ENCODE peak calls at places on chromosomes 4 and X, in six cellular contexts. One of them, this sample, is unnamed.

GRCh38 chr4:169334335-169334734 is 63.6 kb upstream of the SH3RF1 start:
- DNase-seq in endothelial cell: no peak
- DNase-seq in NCI-H2171 treated with DMSO at 0.1 percent for 48 hours: no peak
- DNase-seq in activated T-helper 1 cell treated with anti-CD3 and anti-CD28 coated beads, Interleukin-12 subunit alpha, Interleukin-12 subunit beta, Interleukin-2, Interleukin-4 antibody, amounts not matched to agents 30 ng/mL and 10 ng/mL and 1 ng/mL, durations not matched to agents 14 hours and 24 hours and 36 hours: no peak
- DNase-seq in KG1: no peak
- DNase-seq in aorta: no peak
- DNase-seq in this sample: no peak

GRCh38 chr4:147284218-147284617 is 196.7 kb upstream of the EDNRA start:
- DNase-seq in endothelial cell: no peak
- DNase-seq in aorta: no peak
- DNase-seq in activated T-helper 1 cell treated with anti-CD3 and anti-CD28 coated beads, Interleukin-12 subunit alpha, Interleukin-12 subunit beta, Interleukin-2, Interleukin-4 antibody, amounts not matched to agents 30 ng/mL and 10 ng/mL and 1 ng/mL, durations not matched to agents 14 hours and 24 hours and 36 hours: no peak
- DNase-seq in NCI-H2171 treated with DMSO at 0.1 percent for 48 hours: no peak
- DNase-seq in KG1: no peak
- DNase-seq in this sample: no peak

GRCh38 chr4:121256346-121256745 is 92.2 kb upstream of the TNIP3 start:
- DNase-seq in NCI-H2171 treated with DMSO at 0.1 percent for 48 hours: no peak
- DNase-seq in KG1: peak; percentile 32
- DNase-seq in endothelial cell: no peak
- DNase-seq in aorta: no peak
- DNase-seq in activated T-helper 1 cell treated with anti-CD3 and anti-CD28 coated beads, Interleukin-12 subunit alpha, Interleukin-12 subunit beta, Interleukin-2, Interleukin-4 antibody, amounts not matched to agents 30 ng/mL and 10 ng/mL and 1 ng/mL, durations not matched to agents 14 hours and 24 hours and 36 hours: peak; percentile 49
- DNase-seq in this sample: no peak

GRCh38 chrX:131854586-131854985 is 168.5 kb upstream of the STK26 start:
- DNase-seq in NCI-H2171 treated with DMSO at 0.1 percent for 48 hours: peak; percentile 55
- DNase-seq in aorta: no peak
- DNase-seq in KG1: no peak
- DNase-seq in endothelial cell: no peak
- DNase-seq in activated T-helper 1 cell treated with anti-CD3 and anti-CD28 coated beads, Interleukin-12 subunit alpha, Interleukin-12 subunit beta, Interleukin-2, Interleukin-4 antibody, amounts not matched to agents 30 ng/mL and 10 ng/mL and 1 ng/mL, durations not matched to agents 14 hours and 24 hours and 36 hours: no peak
- DNase-seq in this sample: no peak

GRCh38 chr4:154822775-154823174 is 41.7 kb downstream of the RBM46 start:
- DNase-seq in aorta: no peak
- DNase-seq in activated T-helper 1 cell treated with anti-CD3 and anti-CD28 coated beads, Interleukin-12 subunit alpha, Interleukin-12 subunit beta, Interleukin-2, Interleukin-4 antibody, amounts not matched to agents 30 ng/mL and 10 ng/mL and 1 ng/mL, durations not matched to agents 14 hours and 24 hours and 36 hours: no peak
- DNase-seq in KG1: no peak
- DNase-seq in NCI-H2171 treated with DMSO at 0.1 percent for 48 hours: no peak
- DNase-seq in endothelial cell: no peak
- DNase-seq in this sample: no peak

GRCh38 chrX:46567388-46567787 is 6.2 kb upstream of the CHST7 start:
- DNase-seq in KG1: no peak
- DNase-seq in endothelial cell: no peak
- DNase-seq in aorta: no peak
- DNase-seq in activated T-helper 1 cell treated with anti-CD3 and anti-CD28 coated beads, Interleukin-12 subunit alpha, Interleukin-12 subunit beta, Interleukin-2, Interleukin-4 antibody, amounts not matched to agents 30 ng/mL and 10 ng/mL and 1 ng/mL, durations not matched to agents 14 hours and 24 hours and 36 hours: no peak
- DNase-seq in NCI-H2171 treated with DMSO at 0.1 percent for 48 hours: no peak
- DNase-seq in this sample: no peak

GRCh38 chr4:74364649-74365491 is at the start of gene EREG:
- DNase-seq in NCI-H2171 treated with DMSO at 0.1 percent for 48 hours: no peak
- DNase-seq in activated T-helper 1 cell treated with anti-CD3 and anti-CD28 coated beads, Interleukin-12 subunit alpha, Interleukin-12 subunit beta, Interleukin-2, Interleukin-4 antibody, amounts not matched to agents 30 ng/mL and 10 ng/mL and 1 ng/mL, durations not matched to agents 14 hours and 24 hours and 36 hours: peak; percentile 0
- DNase-seq in endothelial cell: peak; percentile 54
- DNase-seq in KG1: no peak
- DNase-seq in aorta: peak; percentile 55
- DNase-seq in this sample: no peak

GRCh38 chr4:100290585-100290984 is 100.3 kb upstream of the DDIT4L start:
- DNase-seq in NCI-H2171 treated with DMSO at 0.1 percent for 48 hours: no peak
- DNase-seq in KG1: no peak
- DNase-seq in endothelial cell: no peak
- DNase-seq in aorta: no peak
- DNase-seq in activated T-helper 1 cell treated with anti-CD3 and anti-CD28 coated beads, Interleukin-12 subunit alpha, Interleukin-12 subunit beta, Interleukin-2, Interleukin-4 antibody, amounts not matched to agents 30 ng/mL and 10 ng/mL and 1 ng/mL, durations not matched to agents 14 hours and 24 hours and 36 hours: no peak
- DNase-seq in this sample: no peak

GRCh38 chr4:40592034-40592433 is 37.6 kb downstream of the RBM47 start:
- DNase-seq in KG1: no peak
- DNase-seq in endothelial cell: no peak
- DNase-seq in activated T-helper 1 cell treated with anti-CD3 and anti-CD28 coated beads, Interleukin-12 subunit alpha, Interleukin-12 subunit beta, Interleukin-2, Interleukin-4 antibody, amounts not matched to agents 30 ng/mL and 10 ng/mL and 1 ng/mL, durations not matched to agents 14 hours and 24 hours and 36 hours: no peak
- DNase-seq in NCI-H2171 treated with DMSO at 0.1 percent for 48 hours: no peak
- DNase-seq in aorta: no peak
- DNase-seq in this sample: no peak

GRCh38 chr4:176755001-176755400 is 37.7 kb downstream of the VEGFC start:
- DNase-seq in aorta: no peak
- DNase-seq in NCI-H2171 treated with DMSO at 0.1 percent for 48 hours: no peak
- DNase-seq in endothelial cell: no peak
- DNase-seq in KG1: no peak
- DNase-seq in activated T-helper 1 cell treated with anti-CD3 and anti-CD28 coated beads, Interleukin-12 subunit alpha, Interleukin-12 subunit beta, Interleukin-2, Interleukin-4 antibody, amounts not matched to agents 30 ng/mL and 10 ng/mL and 1 ng/mL, durations not matched to agents 14 hours and 24 hours and 36 hours: no peak
- DNase-seq in this sample: no peak

GRCh38 chrX:2782171-2782570 is 30.3 kb downstream of the XG start:
- DNase-seq in NCI-H2171 treated with DMSO at 0.1 percent for 48 hours: no peak
- DNase-seq in activated T-helper 1 cell treated with anti-CD3 and anti-CD28 coated beads, Interleukin-12 subunit alpha, Interleukin-12 subunit beta, Interleukin-2, Interleukin-4 antibody, amounts not matched to agents 30 ng/mL and 10 ng/mL and 1 ng/mL, durations not matched to agents 14 hours and 24 hours and 36 hours: no peak
- DNase-seq in aorta: no peak
- DNase-seq in endothelial cell: no peak
- DNase-seq in KG1: no peak
- DNase-seq in this sample: no peak

GRCh38 chr4:75907956-75908355 is 5.7 kb upstream of the PPEF2 start:
- DNase-seq in NCI-H2171 treated with DMSO at 0.1 percent for 48 hours: no peak
- DNase-seq in endothelial cell: no peak
- DNase-seq in aorta: no peak
- DNase-seq in activated T-helper 1 cell treated with anti-CD3 and anti-CD28 coated beads, Interleukin-12 subunit alpha, Interleukin-12 subunit beta, Interleukin-2, Interleukin-4 antibody, amounts not matched to agents 30 ng/mL and 10 ng/mL and 1 ng/mL, durations not matched to agents 14 hours and 24 hours and 36 hours: no peak
- DNase-seq in KG1: no peak
- DNase-seq in this sample: no peak

GRCh38 chr4:27318740-27319139 is 458.1 kb downstream of the STIM2 start:
- DNase-seq in NCI-H2171 treated with DMSO at 0.1 percent for 48 hours: no peak
- DNase-seq in KG1: peak; percentile 16
- DNase-seq in aorta: no peak
- DNase-seq in activated T-helper 1 cell treated with anti-CD3 and anti-CD28 coated beads, Interleukin-12 subunit alpha, Interleukin-12 subunit beta, Interleukin-2, Interleukin-4 antibody, amounts not matched to agents 30 ng/mL and 10 ng/mL and 1 ng/mL, durations not matched to agents 14 hours and 24 hours and 36 hours: no peak
- DNase-seq in endothelial cell: peak; percentile 46
- DNase-seq in this sample: peak; percentile 22

GRCh38 chr4:122773021-122773420 is 40.5 kb downstream of the BBS12 start:
- DNase-seq in aorta: no peak
- DNase-seq in KG1: no peak
- DNase-seq in NCI-H2171 treated with DMSO at 0.1 percent for 48 hours: no peak
- DNase-seq in endothelial cell: no peak
- DNase-seq in activated T-helper 1 cell treated with anti-CD3 and anti-CD28 coated beads, Interleukin-12 subunit alpha, Interleukin-12 subunit beta, Interleukin-2, Interleukin-4 antibody, amounts not matched to agents 30 ng/mL and 10 ng/mL and 1 ng/mL, durations not matched to agents 14 hours and 24 hours and 36 hours: no peak
- DNase-seq in this sample: no peak

GRCh38 chrX:68286076-68286475 is 147.2 kb downstream of the OPHN1 start:
- DNase-seq in KG1: no peak
- DNase-seq in NCI-H2171 treated with DMSO at 0.1 percent for 48 hours: no peak
- DNase-seq in activated T-helper 1 cell treated with anti-CD3 and anti-CD28 coated beads, Interleukin-12 subunit alpha, Interleukin-12 subunit beta, Interleukin-2, Interleukin-4 antibody, amounts not matched to agents 30 ng/mL and 10 ng/mL and 1 ng/mL, durations not matched to agents 14 hours and 24 hours and 36 hours: no peak
- DNase-seq in aorta: no peak
- DNase-seq in endothelial cell: no peak
- DNase-seq in this sample: no peak

GRCh38 chr4:107719211-107719926 is 665 bp downstream of the PAPSS1 start:
- DNase-seq in endothelial cell: no peak
- DNase-seq in NCI-H2171 treated with DMSO at 0.1 percent for 48 hours: peak; percentile 44
- DNase-seq in activated T-helper 1 cell treated with anti-CD3 and anti-CD28 coated beads, Interleukin-12 subunit alpha, Interleukin-12 subunit beta, Interleukin-2, Interleukin-4 antibody, amounts not matched to agents 30 ng/mL and 10 ng/mL and 1 ng/mL, durations not matched to agents 14 hours and 24 hours and 36 hours: no peak
- DNase-seq in aorta: no peak
- DNase-seq in KG1: no peak
- DNase-seq in this sample: peak; percentile 77

GRCh38 chr4:8472689-8473197 is 32.2 kb downstream of the TRMT44 start:
- DNase-seq in aorta: peak; percentile 77
- DNase-seq in activated T-helper 1 cell treated with anti-CD3 and anti-CD28 coated beads, Interleukin-12 subunit alpha, Interleukin-12 subunit beta, Interleukin-2, Interleukin-4 antibody, amounts not matched to agents 30 ng/mL and 10 ng/mL and 1 ng/mL, durations not matched to agents 14 hours and 24 hours and 36 hours: no peak
- DNase-seq in NCI-H2171 treated with DMSO at 0.1 percent for 48 hours: no peak
- DNase-seq in KG1: no peak
- DNase-seq in endothelial cell: no peak
- DNase-seq in this sample: no peak

GRCh38 chr4:23333946-23334878 is 555.6 kb downstream of the PPARGC1A start:
- DNase-seq in endothelial cell: no peak
- DNase-seq in activated T-helper 1 cell treated with anti-CD3 and anti-CD28 coated beads, Interleukin-12 subunit alpha, Interleukin-12 subunit beta, Interleukin-2, Interleukin-4 antibody, amounts not matched to agents 30 ng/mL and 10 ng/mL and 1 ng/mL, durations not matched to agents 14 hours and 24 hours and 36 hours: peak; percentile 53
- DNase-seq in NCI-H2171 treated with DMSO at 0.1 percent for 48 hours: no peak
- DNase-seq in KG1: peak; percentile 76
- DNase-seq in aorta: no peak
- DNase-seq in this sample: no peak

GRCh38 chrX:49761481-49761880 is 65.7 kb upstream of the PAGE1 start:
- DNase-seq in activated T-helper 1 cell treated with anti-CD3 and anti-CD28 coated beads, Interleukin-12 subunit alpha, Interleukin-12 subunit beta, Interleukin-2, Interleukin-4 antibody, amounts not matched to agents 30 ng/mL and 10 ng/mL and 1 ng/mL, durations not matched to agents 14 hours and 24 hours and 36 hours: no peak
- DNase-seq in endothelial cell: peak; percentile 16
- DNase-seq in NCI-H2171 treated with DMSO at 0.1 percent for 48 hours: no peak
- DNase-seq in KG1: no peak
- DNase-seq in aorta: no peak
- DNase-seq in this sample: peak; percentile 23

GRCh38 chr4:70838400-70838971 is 1.2 kb downstream of the GRSF1 start:
- DNase-seq in KG1: no peak
- DNase-seq in NCI-H2171 treated with DMSO at 0.1 percent for 48 hours: peak; percentile 39
- DNase-seq in endothelial cell: no peak
- DNase-seq in aorta: no peak
- DNase-seq in activated T-helper 1 cell treated with anti-CD3 and anti-CD28 coated beads, Interleukin-12 subunit alpha, Interleukin-12 subunit beta, Interleukin-2, Interleukin-4 antibody, amounts not matched to agents 30 ng/mL and 10 ng/mL and 1 ng/mL, durations not matched to agents 14 hours and 24 hours and 36 hours: no peak
- DNase-seq in this sample: no peak

GRCh38 chr4:61786226-61786625 is 586.1 kb downstream of the ADGRL3 start:
- DNase-seq in endothelial cell: no peak
- DNase-seq in aorta: no peak
- DNase-seq in activated T-helper 1 cell treated with anti-CD3 and anti-CD28 coated beads, Interleukin-12 subunit alpha, Interleukin-12 subunit beta, Interleukin-2, Interleukin-4 antibody, amounts not matched to agents 30 ng/mL and 10 ng/mL and 1 ng/mL, durations not matched to agents 14 hours and 24 hours and 36 hours: no peak
- DNase-seq in KG1: no peak
- DNase-seq in NCI-H2171 treated with DMSO at 0.1 percent for 48 hours: no peak
- DNase-seq in this sample: no peak

GRCh38 chr4:80069837-80070788 is 2.9 kb downstream of the ANTXR2 start:
- DNase-seq in activated T-helper 1 cell treated with anti-CD3 and anti-CD28 coated beads, Interleukin-12 subunit alpha, Interleukin-12 subunit beta, Interleukin-2, Interleukin-4 antibody, amounts not matched to agents 30 ng/mL and 10 ng/mL and 1 ng/mL, durations not matched to agents 14 hours and 24 hours and 36 hours: no peak
- DNase-seq in KG1: no peak
- DNase-seq in aorta: no peak
- DNase-seq in NCI-H2171 treated with DMSO at 0.1 percent for 48 hours: no peak
- DNase-seq in endothelial cell: no peak
- DNase-seq in this sample: no peak

GRCh38 chrX:20066968-20067708 is 49.6 kb downstream of the MAP7D2 start:
- DNase-seq in aorta: no peak
- DNase-seq in KG1: no peak
- DNase-seq in NCI-H2171 treated with DMSO at 0.1 percent for 48 hours: peak; percentile 31
- DNase-seq in activated T-helper 1 cell treated with anti-CD3 and anti-CD28 coated beads, Interleukin-12 subunit alpha, Interleukin-12 subunit beta, Interleukin-2, Interleukin-4 antibody, amounts not matched to agents 30 ng/mL and 10 ng/mL and 1 ng/mL, durations not matched to agents 14 hours and 24 hours and 36 hours: no peak
- DNase-seq in endothelial cell: peak; percentile 7
- DNase-seq in this sample: peak; percentile 35

GRCh38 chrX:120464409-120464808 is 4.7 kb downstream of the LAMP2 start:
- DNase-seq in activated T-helper 1 cell treated with anti-CD3 and anti-CD28 coated beads, Interleukin-12 subunit alpha, Interleukin-12 subunit beta, Interleukin-2, Interleukin-4 antibody, amounts not matched to agents 30 ng/mL and 10 ng/mL and 1 ng/mL, durations not matched to agents 14 hours and 24 hours and 36 hours: no peak
- DNase-seq in aorta: no peak
- DNase-seq in KG1: no peak
- DNase-seq in endothelial cell: no peak
- DNase-seq in NCI-H2171 treated with DMSO at 0.1 percent for 48 hours: no peak
- DNase-seq in this sample: no peak

GRCh38 chr4:188551156-188551555 is 411.9 kb downstream of the TRIML1 start:
- DNase-seq in aorta: no peak
- DNase-seq in endothelial cell: no peak
- DNase-seq in activated T-helper 1 cell treated with anti-CD3 and anti-CD28 coated beads, Interleukin-12 subunit alpha, Interleukin-12 subunit beta, Interleukin-2, Interleukin-4 antibody, amounts not matched to agents 30 ng/mL and 10 ng/mL and 1 ng/mL, durations not matched to agents 14 hours and 24 hours and 36 hours: no peak
- DNase-seq in KG1: no peak
- DNase-seq in NCI-H2171 treated with DMSO at 0.1 percent for 48 hours: no peak
- DNase-seq in this sample: no peak

GRCh38 chr4:38615847-38616246 is 48.2 kb upstream of the KLF3 start:
- DNase-seq in KG1: no peak
- DNase-seq in endothelial cell: no peak
- DNase-seq in aorta: no peak
- DNase-seq in activated T-helper 1 cell treated with anti-CD3 and anti-CD28 coated beads, Interleukin-12 subunit alpha, Interleukin-12 subunit beta, Interleukin-2, Interleukin-4 antibody, amounts not matched to agents 30 ng/mL and 10 ng/mL and 1 ng/mL, durations not matched to agents 14 hours and 24 hours and 36 hours: no peak
- DNase-seq in NCI-H2171 treated with DMSO at 0.1 percent for 48 hours: no peak
- DNase-seq in this sample: no peak

GRCh38 chr4:156103306-156103705 is 149.6 kb upstream of the CTSO start:
- DNase-seq in aorta: no peak
- DNase-seq in endothelial cell: no peak
- DNase-seq in KG1: no peak
- DNase-seq in NCI-H2171 treated with DMSO at 0.1 percent for 48 hours: no peak
- DNase-seq in activated T-helper 1 cell treated with anti-CD3 and anti-CD28 coated beads, Interleukin-12 subunit alpha, Interleukin-12 subunit beta, Interleukin-2, Interleukin-4 antibody, amounts not matched to agents 30 ng/mL and 10 ng/mL and 1 ng/mL, durations not matched to agents 14 hours and 24 hours and 36 hours: no peak
- DNase-seq in this sample: no peak

GRCh38 chr4:74433043-74433442 is 11.9 kb upstream of the AREG start:
- DNase-seq in KG1: no peak
- DNase-seq in activated T-helper 1 cell treated with anti-CD3 and anti-CD28 coated beads, Interleukin-12 subunit alpha, Interleukin-12 subunit beta, Interleukin-2, Interleukin-4 antibody, amounts not matched to agents 30 ng/mL and 10 ng/mL and 1 ng/mL, durations not matched to agents 14 hours and 24 hours and 36 hours: no peak
- DNase-seq in aorta: no peak
- DNase-seq in endothelial cell: no peak
- DNase-seq in NCI-H2171 treated with DMSO at 0.1 percent for 48 hours: no peak
- DNase-seq in this sample: no peak

GRCh38 chr4:80096175-80096850 is 23.3 kb upstream of the ANTXR2 start:
- DNase-seq in KG1: no peak
- DNase-seq in activated T-helper 1 cell treated with anti-CD3 and anti-CD28 coated beads, Interleukin-12 subunit alpha, Interleukin-12 subunit beta, Interleukin-2, Interleukin-4 antibody, amounts not matched to agents 30 ng/mL and 10 ng/mL and 1 ng/mL, durations not matched to agents 14 hours and 24 hours and 36 hours: no peak
- DNase-seq in NCI-H2171 treated with DMSO at 0.1 percent for 48 hours: no peak
- DNase-seq in endothelial cell: no peak
- DNase-seq in aorta: no peak
- DNase-seq in this sample: no peak

GRCh38 chr4:3724319-3725231 is 41.6 kb upstream of the ADRA2C start:
- DNase-seq in endothelial cell: no peak
- DNase-seq in NCI-H2171 treated with DMSO at 0.1 percent for 48 hours: no peak
- DNase-seq in activated T-helper 1 cell treated with anti-CD3 and anti-CD28 coated beads, Interleukin-12 subunit alpha, Interleukin-12 subunit beta, Interleukin-2, Interleukin-4 antibody, amounts not matched to agents 30 ng/mL and 10 ng/mL and 1 ng/mL, durations not matched to agents 14 hours and 24 hours and 36 hours: no peak
- DNase-seq in aorta: no peak
- DNase-seq in KG1: no peak
- DNase-seq in this sample: no peak

GRCh38 chr4:75036046-75036445 is 103.1 kb downstream of the PARM1 start:
- DNase-seq in activated T-helper 1 cell treated with anti-CD3 and anti-CD28 coated beads, Interleukin-12 subunit alpha, Interleukin-12 subunit beta, Interleukin-2, Interleukin-4 antibody, amounts not matched to agents 30 ng/mL and 10 ng/mL and 1 ng/mL, durations not matched to agents 14 hours and 24 hours and 36 hours: no peak
- DNase-seq in NCI-H2171 treated with DMSO at 0.1 percent for 48 hours: no peak
- DNase-seq in aorta: no peak
- DNase-seq in KG1: peak; percentile 31
- DNase-seq in endothelial cell: no peak
- DNase-seq in this sample: no peak

GRCh38 chr4:159137176-159137575 is 34.3 kb downstream of the RAPGEF2 start:
- DNase-seq in NCI-H2171 treated with DMSO at 0.1 percent for 48 hours: peak; percentile 3
- DNase-seq in activated T-helper 1 cell treated with anti-CD3 and anti-CD28 coated beads, Interleukin-12 subunit alpha, Interleukin-12 subunit beta, Interleukin-2, Interleukin-4 antibody, amounts not matched to agents 30 ng/mL and 10 ng/mL and 1 ng/mL, durations not matched to agents 14 hours and 24 hours and 36 hours: no peak
- DNase-seq in KG1: no peak
- DNase-seq in endothelial cell: no peak
- DNase-seq in aorta: no peak
- DNase-seq in this sample: no peak

GRCh38 chr4:88352062-88352461 is 26.6 kb upstream of the HERC6 start:
- DNase-seq in NCI-H2171 treated with DMSO at 0.1 percent for 48 hours: no peak
- DNase-seq in endothelial cell: no peak
- DNase-seq in activated T-helper 1 cell treated with anti-CD3 and anti-CD28 coated beads, Interleukin-12 subunit alpha, Interleukin-12 subunit beta, Interleukin-2, Interleukin-4 antibody, amounts not matched to agents 30 ng/mL and 10 ng/mL and 1 ng/mL, durations not matched to agents 14 hours and 24 hours and 36 hours: no peak
- DNase-seq in aorta: no peak
- DNase-seq in KG1: no peak
- DNase-seq in this sample: no peak

GRCh38 chrX:568341-568740 is 62.2 kb upstream of the SHOX start:
- DNase-seq in NCI-H2171 treated with DMSO at 0.1 percent for 48 hours: no peak
- DNase-seq in aorta: no peak
- DNase-seq in KG1: no peak
- DNase-seq in activated T-helper 1 cell treated with anti-CD3 and anti-CD28 coated beads, Interleukin-12 subunit alpha, Interleukin-12 subunit beta, Interleukin-2, Interleukin-4 antibody, amounts not matched to agents 30 ng/mL and 10 ng/mL and 1 ng/mL, durations not matched to agents 14 hours and 24 hours and 36 hours: no peak
- DNase-seq in endothelial cell: no peak
- DNase-seq in this sample: no peak

GRCh38 chr4:130359537-130359936 is 1263.6 kb downstream of the C4orf33 start:
- DNase-seq in NCI-H2171 treated with DMSO at 0.1 percent for 48 hours: no peak
- DNase-seq in activated T-helper 1 cell treated with anti-CD3 and anti-CD28 coated beads, Interleukin-12 subunit alpha, Interleukin-12 subunit beta, Interleukin-2, Interleukin-4 antibody, amounts not matched to agents 30 ng/mL and 10 ng/mL and 1 ng/mL, durations not matched to agents 14 hours and 24 hours and 36 hours: no peak
- DNase-seq in endothelial cell: no peak
- DNase-seq in KG1: no peak
- DNase-seq in aorta: no peak
- DNase-seq in this sample: peak; percentile 1

This sample was measured in HepG2.